ENCODE peak calls at places on chromosomes 6 and 20, in five cellular contexts. E is T-helper 2 cell; R is stimulated activated CD8-positive, alpha-beta memory T cell treated with anti-CD3 and anti-CD28 coated beads, Interleukin-15, amount 100 ng/mL, for 4 hours; O is cardiac fibroblast; H is AG09309. V is an unnamed sample.

GRCh38 chr20:23147964-23148720 is 62.0 kb upstream of the CD93 start:
- DNase-seq in H (peak; percentile 54), R (no peak), E (no peak), O (peak; percentile 56), V (peak; percentile 96)

GRCh38 chr6:16238658-16239089 is 287 bp downstream of the GMPR start:
- DNase-seq in E (no peak), R (no peak), H (no peak), O (no peak), V (no peak)

GRCh38 chr6:76174722-76175121 is 102.3 kb upstream of the IMPG1 start:
- DNase-seq in R (no peak), E (no peak), H (no peak), O (no peak), V (no peak)

GRCh38 chr6:7646394-7646793 is 56.4 kb downstream of the SNRNP48 start:
- DNase-seq in H (no peak), R (no peak), E (no peak), O (peak; percentile 34), V (peak; percentile 41)

GRCh38 chr20:31835977-31836852 is 9.2 kb downstream of the FOXS1 start:
- DNase-seq in H (peak; percentile 51), R (no peak), E (no peak), O (peak; percentile 90), V (peak; percentile 90)

GRCh38 chr6:126002755-126003390 is 16.5 kb downstream of the TRMT11 start:
- DNase-seq in O (no peak), H (no peak), R (no peak), E (no peak), V (no peak)

GRCh38 chr6:14704383-14705271 is 541.2 kb upstream of the JARID2 start:
- DNase-seq in E (no peak), R (no peak), H (no peak), O (no peak), V (no peak)

GRCh38 chr20:6718660-6719059 is 48.8 kb upstream of the BMP2 start:
- DNase-seq in O (no peak), E (no peak), H (no peak), R (no peak), V (peak; percentile 7)

GRCh38 chr6:11236351-11236750 is 3.9 kb upstream of the NEDD9 start:
- DNase-seq in H (no peak), R (peak; percentile 10), O (peak; percentile 46), E (peak; percentile 41), V (no peak)

GRCh38 chr20:7362601-7363000 is 577.7 kb downstream of the HAO1 start:
- DNase-seq in R (no peak), H (no peak), E (no peak), O (no peak), V (peak; percentile 14)

GRCh38 chr6:16316741-16317251 is 78.4 kb downstream of the GMPR start:
- DNase-seq in E (peak; percentile 61), O (peak; percentile 52), R (peak; percentile 18), H (no peak), V (peak; percentile 56)

GRCh38 chr20:57547250-57547649 is 13.7 kb upstream of the PCK1 start:
- DNase-seq in H (no peak), O (no peak), E (no peak), R (no peak), V (peak; percentile 4)

GRCh38 chr20:38250607-38251006 is 9.9 kb downstream of the KIAA1755 start:
- DNase-seq in E (no peak), O (no peak), R (no peak), H (no peak), V (no peak)

GRCh38 chr6:54053893-54054391 is 57.3 kb upstream of the MLIP start:
- DNase-seq in R (no peak), E (no peak), H (peak; percentile 97), O (peak; percentile 97), V (peak; percentile 94)

GRCh38 chr6:137697267-137697938 is 169.7 kb upstream of the TNFAIP3 start:
- DNase-seq in E (no peak), O (peak; percentile 75), R (no peak), H (no peak), V (peak; percentile 79)

GRCh38 chr6:151098166-151098565 is 141.6 kb upstream of the AKAP12 start:
- DNase-seq in R (no peak), H (no peak), E (no peak), O (peak; percentile 26), V (peak; percentile 72)

GRCh38 chr6:154302111-154302752 is 54.4 kb downstream of the IPCEF1 start:
- DNase-seq in R (no peak), O (peak; percentile 59), E (no peak), H (no peak), V (peak; percentile 82)

GRCh38 chr6:2945069-2945452 is 26.3 kb downstream of the SERPINB6 start:
- DNase-seq in E (no peak), H (no peak), O (no peak), R (no peak), V (no peak)

GRCh38 chr6:156783958-156784357 is 6.8 kb downstream of the ARID1B start:
- DNase-seq in E (no peak), H (no peak), R (no peak), O (no peak), V (no peak)

GRCh38 chr6:168319279-168320051 is at the start of gene DACT2:
- DNase-seq in R (no peak), O (peak; percentile 49), E (no peak), H (no peak), V (no peak)

GRCh38 chr6:138296786-138297185 is 78.5 kb upstream of the PBOV1 start:
- DNase-seq in O (no peak), E (no peak), H (no peak), R (no peak), V (no peak)

GRCh38 chr6:46175446-46175845 is 4.7 kb upstream of the ENPP5 start:
- DNase-seq in R (no peak), E (peak; percentile 73), O (no peak), H (no peak), V (peak; percentile 32)

GRCh38 chr6:119742188-119742803 is 392.7 kb upstream of the MAN1A1 start:
- DNase-seq in E (peak; percentile 13), R (no peak), H (peak; percentile 1), O (peak; percentile 61), V (peak; percentile 46)

GRCh38 chr6:137698636-137699035 is 168.4 kb upstream of the TNFAIP3 start:
- DNase-seq in E (no peak), O (no peak), H (no peak), R (no peak), V (no peak)

GRCh38 chr20:35273449-35274171 is 4.3 kb downstream of the MMP24OS start:
- DNase-seq in O (peak; percentile 15), R (no peak), H (no peak), E (no peak), V (peak; percentile 37)

GRCh38 chr6:11085758-11086435 is 7.7 kb upstream of the SMIM13 start:
- DNase-seq in H (peak; percentile 44), R (no peak), E (no peak), O (peak; percentile 69), V (no peak)

GRCh38 chr20:10225439-10226080 is 6.9 kb downstream of the SNAP25 start:
- DNase-seq in R (no peak), H (no peak), E (no peak), O (peak; percentile 5), V (peak; percentile 29)

GRCh38 chr20:50385733-50386640 is 124.2 kb upstream of the PTPN1 start:
- DNase-seq in O (no peak), H (no peak), R (peak; percentile 25), E (peak; percentile 93), V (no peak)

GRCh38 chr20:63819224-63819917 is 11.7 kb downstream of the ZBTB46 start:
- DNase-seq in O (peak; percentile 39), R (no peak), E (no peak), H (no peak), V (peak; percentile 37)

GRCh38 chr20:24013953-24014352 is 25.4 kb upstream of the GGTLC1 start:
- DNase-seq in E (no peak), O (no peak), H (no peak), R (no peak), V (no peak)

GRCh38 chr20:57458400-57459160 is 66.4 kb downstream of the CTCFL start:
- DNase-seq in H (peak; percentile 17), R (no peak), E (no peak), O (peak; percentile 78), V (no peak)

V was measured in LHCN-M2.